ENCODE peak calls at places on chromosomes 13 and 19, in four cellular contexts. One of them, this sample, is unnamed.

GRCh38 chr19:56900573-56901097 is 60.1 kb upstream of the PEG3 start:
- DNase-seq in omental fat pad: no peak
- DNase-seq in B cell: no peak
- DNase-seq in fibroblast of mammary gland: no peak
- DNase-seq in this sample: no peak

GRCh38 chr13:41520016-41520698 is 62.8 kb downstream of the RGCC start:
- DNase-seq in omental fat pad: no peak
- DNase-seq in B cell: no peak
- DNase-seq in fibroblast of mammary gland: no peak
- DNase-seq in this sample: no peak

GRCh38 chr13:113520571-113520970 is 30.1 kb upstream of the DCUN1D2 start:
- DNase-seq in omental fat pad: no peak
- DNase-seq in B cell: no peak
- DNase-seq in fibroblast of mammary gland: no peak
- DNase-seq in this sample: no peak

GRCh38 chr13:81639984-81640582 is 1299.2 kb upstream of the SPRY2 start:
- DNase-seq in omental fat pad: no peak
- DNase-seq in B cell: no peak
- DNase-seq in fibroblast of mammary gland: no peak
- DNase-seq in this sample: no peak

GRCh38 chr19:4807188-4807587 is 15.7 kb downstream of the FEM1A start:
- DNase-seq in omental fat pad: no peak
- DNase-seq in B cell: no peak
- DNase-seq in fibroblast of mammary gland: no peak
- DNase-seq in this sample: no peak

GRCh38 chr19:37059142-37059541 is 19.1 kb upstream of the ZNF420 start:
- DNase-seq in omental fat pad: no peak
- DNase-seq in B cell: no peak
- DNase-seq in fibroblast of mammary gland: no peak
- DNase-seq in this sample: no peak

GRCh38 chr19:58385313-58386165 is 1.5 kb upstream of the RPS5 start:
- DNase-seq in omental fat pad: no peak
- DNase-seq in B cell: peak; percentile 41
- DNase-seq in fibroblast of mammary gland: no peak
- DNase-seq in this sample: no peak

GRCh38 chr19:29381353-29382203 is 144.2 kb upstream of the VSTM2B start:
- DNase-seq in omental fat pad: no peak
- DNase-seq in B cell: no peak
- DNase-seq in fibroblast of mammary gland: no peak
- DNase-seq in this sample: no peak

GRCh38 chr13:99980201-99981114 is 1.1 kb upstream of the ZIC2 start:
- DNase-seq in omental fat pad: no peak
- DNase-seq in B cell: peak; percentile 64
- DNase-seq in fibroblast of mammary gland: peak; percentile 51
- DNase-seq in this sample: peak; percentile 85

DNA sequence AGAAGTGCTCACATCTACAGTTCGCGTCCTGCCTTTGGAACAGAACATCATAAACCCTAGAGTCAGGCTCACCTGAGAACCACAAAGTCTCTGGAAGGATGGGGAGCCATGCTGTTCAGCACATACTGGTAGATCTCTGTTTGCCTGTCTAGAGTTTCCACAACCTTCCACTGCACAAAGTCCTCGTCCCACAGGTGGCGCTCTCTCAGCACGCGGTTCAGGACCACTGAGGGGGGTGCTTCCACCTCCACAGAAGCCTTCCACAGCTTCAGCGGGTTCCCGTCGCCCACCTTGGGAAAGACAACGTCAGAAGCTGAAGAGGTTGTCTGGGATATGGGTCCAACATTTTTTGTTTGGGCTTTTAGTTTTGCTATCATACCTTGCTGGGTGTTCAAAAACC is 93.6 kb downstream of the KL start:
- DNase-seq in omental fat pad: no peak
- DNase-seq in B cell: peak; percentile 13
- DNase-seq in fibroblast of mammary gland: peak; percentile 43
- DNase-seq in this sample: no peak
- TF ChIP-seq CTCF in omental fat pad: no peak
- TF ChIP-seq CTCF in B cell: peak; percentile 23
- TF ChIP-seq CTCF in fibroblast of mammary gland: peak; percentile 36
- TF ChIP-seq CTCF in this sample: no peak

DNA sequence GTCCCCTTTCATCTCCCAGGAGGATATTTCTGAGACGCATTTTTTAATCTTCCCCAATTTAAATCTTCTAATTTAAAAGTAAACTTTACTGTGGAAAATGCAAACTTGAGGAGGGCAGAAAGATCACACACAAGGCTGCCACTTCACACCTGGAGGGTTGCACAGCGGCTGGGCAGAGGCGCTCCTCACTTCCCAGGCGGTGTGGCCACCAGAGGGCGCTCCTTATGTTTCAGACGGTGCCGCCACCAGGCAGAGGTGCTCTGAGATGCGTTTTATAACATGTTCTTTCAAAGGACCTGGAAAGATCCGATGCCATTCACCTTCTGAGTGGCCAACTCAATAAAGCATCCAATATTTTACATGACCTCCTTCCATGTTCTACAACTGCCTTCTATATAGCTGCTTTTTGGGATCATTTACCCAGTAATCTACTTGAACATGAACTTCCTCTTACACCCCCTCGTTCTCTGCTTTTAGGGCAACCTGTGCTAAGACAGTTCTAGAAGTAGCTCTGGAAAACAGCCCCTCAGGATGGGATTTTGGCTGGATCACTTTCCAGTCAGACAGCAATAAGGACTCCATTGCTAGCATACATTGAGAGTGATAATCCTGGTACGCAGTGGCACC is 14.8 kb upstream of the MTUS2 start:
- DNase-seq in omental fat pad: no peak
- DNase-seq in B cell: peak; percentile 16
- DNase-seq in fibroblast of mammary gland: peak; percentile 10
- DNase-seq in this sample: no peak
- TF ChIP-seq CTCF in omental fat pad: no peak
- TF ChIP-seq CTCF in B cell: peak; percentile 19
- TF ChIP-seq CTCF in fibroblast of mammary gland: peak; percentile 33
- TF ChIP-seq CTCF in this sample: no peak

DNA sequence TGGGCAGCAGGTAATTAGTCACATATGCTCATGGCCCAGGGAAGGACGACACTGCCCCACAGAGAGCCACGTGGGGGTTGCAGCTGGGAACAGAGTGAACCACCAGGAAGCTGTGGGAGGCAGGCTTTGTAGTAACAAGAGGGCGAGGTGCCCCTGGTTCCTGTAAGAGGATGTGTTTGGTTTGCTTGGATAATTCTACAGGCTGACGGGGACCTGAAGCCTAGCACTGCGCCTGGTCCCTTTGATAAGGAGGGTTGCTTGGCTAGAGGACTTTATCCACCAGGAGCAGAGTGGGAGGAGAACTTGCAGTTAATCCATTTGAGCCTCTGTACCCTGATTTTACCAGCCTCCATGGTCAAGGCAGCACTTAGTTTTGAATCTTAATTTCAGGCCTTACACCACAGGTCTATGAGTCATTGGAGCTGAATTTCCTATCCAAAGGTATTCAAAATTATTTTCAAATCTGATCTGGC is 67.4 kb upstream of the CLDN10 start:
- DNase-seq in omental fat pad: no peak
- DNase-seq in B cell: no peak
- DNase-seq in fibroblast of mammary gland: peak; percentile 21
- DNase-seq in this sample: no peak
- TF ChIP-seq CTCF in omental fat pad: no peak
- TF ChIP-seq CTCF in B cell: no peak
- TF ChIP-seq CTCF in fibroblast of mammary gland: peak; percentile 6
- TF ChIP-seq CTCF in this sample: no peak

DNA sequence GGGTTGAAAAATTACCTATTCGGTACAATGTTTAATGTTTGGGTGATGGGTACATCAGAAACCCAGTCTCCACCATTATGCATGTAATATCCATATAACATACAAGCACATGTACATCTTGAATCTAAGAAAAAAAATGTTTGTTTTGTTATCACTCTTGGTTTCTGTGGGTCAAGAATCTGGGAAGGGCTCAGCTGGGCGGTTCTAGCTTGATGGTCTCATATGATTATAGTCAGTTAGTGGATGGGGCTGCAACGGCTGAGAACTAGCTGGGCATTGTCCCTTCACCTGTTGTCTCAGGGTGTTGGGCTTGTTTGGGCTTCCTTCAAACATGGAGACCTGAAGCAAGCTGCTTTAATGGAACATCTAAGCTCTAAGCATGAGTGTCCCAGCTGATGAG is 4.7 kb downstream of the ADGRE3 start:
- DNase-seq in omental fat pad: no peak
- DNase-seq in B cell: no peak
- DNase-seq in fibroblast of mammary gland: no peak
- DNase-seq in this sample: no peak
- TF ChIP-seq CTCF in omental fat pad: no peak
- TF ChIP-seq CTCF in B cell: no peak
- TF ChIP-seq CTCF in fibroblast of mammary gland: no peak
- TF ChIP-seq CTCF in this sample: no peak

GRCh38 chr13:76225815-76226489 is 589.8 kb downstream of the LMO7 start:
- DNase-seq in omental fat pad: no peak
- DNase-seq in B cell: no peak
- DNase-seq in fibroblast of mammary gland: peak; percentile 69
- DNase-seq in this sample: no peak

GRCh38 chr13:76229281-76229680 is 593.2 kb downstream of the LMO7 start:
- DNase-seq in omental fat pad: no peak
- DNase-seq in B cell: no peak
- DNase-seq in fibroblast of mammary gland: no peak
- DNase-seq in this sample: no peak

GRCh38 chr13:76223999-76224398 is 587.9 kb downstream of the LMO7 start:
- DNase-seq in omental fat pad: no peak
- DNase-seq in B cell: no peak
- DNase-seq in fibroblast of mammary gland: peak; percentile 28
- DNase-seq in this sample: no peak

GRCh38 chr13:76223565-76223964 is 587.4 kb downstream of the LMO7 start:
- DNase-seq in omental fat pad: no peak
- DNase-seq in B cell: no peak
- DNase-seq in fibroblast of mammary gland: no peak
- DNase-seq in this sample: no peak

DNA sequence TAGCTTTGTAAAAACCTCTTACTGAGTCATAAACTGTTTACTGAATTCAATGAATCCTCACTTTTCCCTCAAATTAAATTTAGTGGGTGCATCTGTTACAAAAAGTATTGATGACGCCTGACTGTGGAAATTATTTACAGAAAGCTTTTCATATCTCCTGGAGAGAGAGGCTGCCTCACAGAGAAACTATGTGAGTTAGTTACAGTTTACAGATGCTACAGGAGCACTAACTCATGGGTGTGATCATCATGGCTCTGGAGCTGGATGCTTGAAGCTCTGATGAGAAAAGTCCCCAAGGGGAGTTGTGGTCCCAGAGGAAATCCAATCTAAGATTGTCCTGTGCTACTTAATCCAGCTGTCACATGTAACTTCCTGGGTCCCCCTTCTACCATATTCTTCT is 590.8 kb downstream of the LMO7 start:
- DNase-seq in omental fat pad: no peak
- DNase-seq in B cell: no peak
- DNase-seq in fibroblast of mammary gland: peak; percentile 37
- DNase-seq in this sample: no peak
- TF ChIP-seq CTCF in omental fat pad: no peak
- TF ChIP-seq CTCF in B cell: no peak
- TF ChIP-seq CTCF in fibroblast of mammary gland: no peak
- TF ChIP-seq CTCF in this sample: no peak

GRCh38 chr13:26656919-26657318 is 99.4 kb downstream of the WASF3 start:
- DNase-seq in omental fat pad: no peak
- DNase-seq in B cell: peak; percentile 2
- DNase-seq in fibroblast of mammary gland: peak; percentile 70
- DNase-seq in this sample: no peak
- TF ChIP-seq CTCF in omental fat pad: no peak
- TF ChIP-seq CTCF in B cell: no peak
- TF ChIP-seq CTCF in fibroblast of mammary gland: peak; percentile 34
- TF ChIP-seq CTCF in this sample: no peak